ENCODE peak calls at places on chromosomes 13 and 19, in four cellular contexts. One of them, this sample, is unnamed.

GRCh38 chr13:20127263-20127562 is 33.6 kb downstream of the GJA3 start:
- DNase-seq in coronary artery: peak
- DNase-seq in hepatocyte: no peak
- DNase-seq in K562: no peak
- DNase-seq in this sample: peak

GRCh38 chr19:39765091-39766076 is 13.3 kb upstream of the LEUTX start:
- DNase-seq in coronary artery: no peak
- DNase-seq in hepatocyte: peak
- DNase-seq in K562: peak
- DNase-seq in this sample: peak

GRCh38 chr19:58557253-58558065 is 952 bp downstream of the UBE2M start:
- DNase-seq in coronary artery: peak
- DNase-seq in hepatocyte: peak
- DNase-seq in K562: no peak
- DNase-seq in this sample: no peak

GRCh38 chr19:52170304-52170703 is 1.1 kb downstream of the ZNF836 start:
- DNase-seq in coronary artery: no peak
- DNase-seq in hepatocyte: no peak
- DNase-seq in K562: no peak
- DNase-seq in this sample: no peak

GRCh38 chr19:38671654-38672053 is 24.2 kb downstream of the ACTN4 start:
- DNase-seq in coronary artery: no peak
- DNase-seq in hepatocyte: no peak
- DNase-seq in K562: no peak
- DNase-seq in this sample: no peak

GRCh38 chr19:45917421-45918091 is 3.0 kb upstream of the NANOS2 start:
- DNase-seq in coronary artery: no peak
- DNase-seq in hepatocyte: no peak
- DNase-seq in K562: no peak
- DNase-seq in this sample: no peak

GRCh38 chr19:6522712-6523111 is 8.1 kb upstream of the TNFSF9 start:
- DNase-seq in coronary artery: no peak
- DNase-seq in hepatocyte: no peak
- DNase-seq in K562: no peak
- DNase-seq in this sample: no peak

GRCh38 chr19:56294557-56294956 is 20.1 kb downstream of the ZSCAN5A start:
- DNase-seq in coronary artery: no peak
- DNase-seq in hepatocyte: no peak
- DNase-seq in K562: no peak
- DNase-seq in this sample: no peak

GRCh38 chr13:27770809-27771208 is 21.5 kb upstream of the GSX1 start:
- DNase-seq in coronary artery: no peak
- DNase-seq in hepatocyte: peak
- DNase-seq in K562: no peak
- DNase-seq in this sample: peak

GRCh38 chr13:75473472-75473871 is 8.5 kb downstream of the TBC1D4 start:
- DNase-seq in coronary artery: no peak
- DNase-seq in hepatocyte: no peak
- DNase-seq in K562: no peak
- DNase-seq in this sample: no peak

GRCh38 chr19:45791744-45792481 is 732 bp downstream of the DMWD start:
- DNase-seq in coronary artery: no peak
- DNase-seq in hepatocyte: no peak
- DNase-seq in K562: no peak
- DNase-seq in this sample: peak

GRCh38 chr19:5292453-5292842 is 48.2 kb downstream of the PTPRS start:
- DNase-seq in coronary artery: no peak
- DNase-seq in hepatocyte: peak
- DNase-seq in K562: no peak
- DNase-seq in this sample: no peak

GRCh38 chr13:51733656-51734334 is 70.2 kb downstream of the DHRS12 start:
- DNase-seq in coronary artery: no peak
- DNase-seq in hepatocyte: no peak
- DNase-seq in K562: no peak
- DNase-seq in this sample: no peak

GRCh38 chr13:113115363-113116205 is 7.0 kb upstream of the F10 start:
- DNase-seq in coronary artery: peak
- DNase-seq in hepatocyte: no peak
- DNase-seq in K562: no peak
- DNase-seq in this sample: no peak

GRCh38 chr19:406121-406711 is 2.7 kb downstream of the C2CD4C start:
- DNase-seq in coronary artery: no peak
- DNase-seq in hepatocyte: no peak
- DNase-seq in K562: no peak
- DNase-seq in this sample: no peak

GRCh38 chr13:98443329-98443728 is 133.6 kb downstream of the STK24 start:
- DNase-seq in coronary artery: no peak
- DNase-seq in hepatocyte: no peak
- DNase-seq in K562: no peak
- DNase-seq in this sample: no peak

GRCh38 chr13:19089315-19089714 is 92.3 kb downstream of the TUBA3C start:
- DNase-seq in coronary artery: no peak
- DNase-seq in hepatocyte: no peak
- DNase-seq in K562: peak
- DNase-seq in this sample: peak

GRCh38 chr19:46495789-46496099 is at the start of gene PNMA8B:
- DNase-seq in coronary artery: no peak
- DNase-seq in hepatocyte: peak
- DNase-seq in K562: peak
- DNase-seq in this sample: peak

GRCh38 chr19:35908010-35908441 is at the start of gene TYROBP:
- DNase-seq in coronary artery: no peak
- DNase-seq in hepatocyte: no peak
- DNase-seq in K562: no peak
- DNase-seq in this sample: no peak

GRCh38 chr13:49098198-49098597 is 121.9 kb upstream of the MLNR start:
- DNase-seq in coronary artery: no peak
- DNase-seq in hepatocyte: peak
- DNase-seq in K562: no peak
- DNase-seq in this sample: no peak

GRCh38 chr19:4086336-4086953 is 19.7 kb upstream of the ZBTB7A start:
- DNase-seq in coronary artery: no peak
- DNase-seq in hepatocyte: no peak
- DNase-seq in K562: no peak
- DNase-seq in this sample: no peak

GRCh38 chr13:37074703-37075102 is 15.2 kb upstream of the SUPT20H start:
- DNase-seq in coronary artery: no peak
- DNase-seq in hepatocyte: peak
- DNase-seq in K562: no peak
- DNase-seq in this sample: no peak

GRCh38 chr13:62524061-62524460 is 1108.4 kb upstream of the PCDH20 start:
- DNase-seq in coronary artery: no peak
- DNase-seq in hepatocyte: no peak
- DNase-seq in K562: no peak
- DNase-seq in this sample: peak

GRCh38 chr13:98842858-98843481 is 90.5 kb upstream of the SLC15A1 start:
- DNase-seq in coronary artery: no peak
- DNase-seq in hepatocyte: peak
- DNase-seq in K562: peak
- DNase-seq in this sample: peak

GRCh38 chr19:13097331-13098258 is 5.1 kb downstream of the LYL1 start:
- DNase-seq in coronary artery: no peak
- DNase-seq in hepatocyte: no peak
- DNase-seq in K562: peak
- DNase-seq in this sample: no peak

GRCh38 chr19:13099073-13099999 is 3.3 kb downstream of the LYL1 start:
- DNase-seq in coronary artery: no peak
- DNase-seq in hepatocyte: peak
- DNase-seq in K562: peak
- DNase-seq in this sample: peak

GRCh38 chr19:13100031-13100588 is 2.5 kb downstream of the LYL1 start:
- DNase-seq in coronary artery: no peak
- DNase-seq in hepatocyte: no peak
- DNase-seq in K562: no peak
- DNase-seq in this sample: peak

GRCh38 chr19:13096968-13097330 is 5.7 kb downstream of the LYL1 start:
- DNase-seq in coronary artery: no peak
- DNase-seq in hepatocyte: no peak
- DNase-seq in K562: no peak
- DNase-seq in this sample: no peak

DNA sequence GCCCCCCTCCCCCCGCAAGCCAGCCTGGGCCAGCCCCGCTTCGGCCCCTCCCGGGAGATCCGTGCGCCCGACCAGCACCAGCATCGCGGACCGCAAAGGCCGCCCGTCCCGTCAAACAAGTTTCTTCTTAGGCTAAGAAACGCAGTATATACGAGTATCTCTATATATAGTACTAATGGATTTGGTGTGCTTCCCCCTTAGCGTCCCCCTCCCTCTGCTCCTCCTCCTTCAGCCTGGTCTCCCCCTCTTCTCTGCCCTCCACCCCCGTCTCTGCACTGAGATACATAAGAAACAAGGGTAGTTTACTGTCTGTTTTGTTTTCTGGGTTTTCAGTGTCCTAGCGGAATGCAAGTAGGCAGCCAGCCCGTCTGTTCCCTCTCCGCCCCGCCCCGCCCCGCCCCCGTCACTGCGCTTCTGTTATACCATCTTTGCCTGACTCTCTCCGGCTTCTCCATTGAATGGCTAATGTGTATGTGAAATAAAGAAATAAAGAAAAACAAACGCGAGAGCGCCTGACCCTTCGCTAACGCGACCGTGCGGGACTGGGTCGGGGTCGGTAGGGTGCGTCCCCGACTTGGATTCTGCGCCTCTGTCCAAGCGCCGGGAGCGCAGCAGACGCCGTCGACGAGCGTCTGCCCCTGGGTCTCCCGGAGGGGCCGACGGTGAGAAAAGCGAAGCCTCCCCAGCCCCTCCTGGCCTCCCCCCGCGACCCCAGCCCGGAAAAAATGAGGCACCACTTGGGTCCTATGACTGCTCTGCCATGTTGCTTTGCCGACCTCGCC is 4.2 kb downstream of the LYL1 start:
- DNase-seq in coronary artery: no peak
- DNase-seq in hepatocyte: no peak
- DNase-seq in K562: no peak
- DNase-seq in this sample: no peak
- H3K4me3 ChIP-seq in coronary artery: peak
- H3K4me3 ChIP-seq in hepatocyte: no peak
- H3K4me3 ChIP-seq in K562: peak
- H3K4me3 ChIP-seq in this sample: peak

GRCh38 chr19:49420227-49420626 is 3.0 kb downstream of the PTH2 start:
- DNase-seq in coronary artery: no peak
- DNase-seq in hepatocyte: no peak
- DNase-seq in K562: peak
- DNase-seq in this sample: no peak
- TF ChIP-seq CTCF in coronary artery: no peak
- TF ChIP-seq CTCF in hepatocyte: no peak
- TF ChIP-seq CTCF in K562: no peak
- TF ChIP-seq CTCF in this sample: no peak

DNA sequence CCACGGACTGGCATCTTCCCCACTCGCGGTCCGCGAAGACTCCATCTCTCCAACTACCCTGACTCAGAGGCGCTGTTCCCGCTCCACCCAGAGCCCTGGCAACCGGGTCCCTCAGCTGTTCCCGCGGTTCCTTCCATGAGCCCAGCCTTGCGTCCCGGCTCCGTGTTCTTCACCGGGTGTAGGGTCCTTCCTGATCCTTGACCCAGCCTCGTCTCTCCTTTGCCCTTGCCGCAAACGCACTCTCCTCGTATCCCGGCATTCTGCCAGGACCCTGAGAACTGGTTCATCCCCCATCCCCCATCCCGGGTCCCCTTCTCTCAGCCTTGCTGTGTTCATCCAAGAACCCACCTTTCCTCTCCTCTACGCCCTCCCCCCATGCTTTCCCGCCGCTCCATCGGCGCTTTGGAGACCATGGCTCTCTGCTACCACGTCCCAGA is 705 bp downstream of the ICAM5 start:
- DNase-seq in coronary artery: no peak
- DNase-seq in hepatocyte: no peak
- DNase-seq in K562: peak
- DNase-seq in this sample: no peak
- H3K4me3 ChIP-seq in coronary artery: peak
- H3K4me3 ChIP-seq in hepatocyte: no peak
- H3K4me3 ChIP-seq in K562: peak
- H3K4me3 ChIP-seq in this sample: peak

GRCh38 chr13:30805603-30806011 is 70.3 kb downstream of the ALOX5AP start:
- DNase-seq in coronary artery: no peak
- DNase-seq in hepatocyte: no peak
- DNase-seq in K562: no peak
- DNase-seq in this sample: no peak

GRCh38 chr13:30803791-30804190 is 68.4 kb downstream of the ALOX5AP start:
- DNase-seq in coronary artery: no peak
- DNase-seq in hepatocyte: no peak
- DNase-seq in K562: no peak
- DNase-seq in this sample: no peak

GRCh38 chr13:30805132-30805537 is 69.8 kb downstream of the ALOX5AP start:
- DNase-seq in coronary artery: no peak
- DNase-seq in hepatocyte: no peak
- DNase-seq in K562: no peak
- DNase-seq in this sample: no peak

GRCh38 chr13:30802953-30803478 is 67.7 kb downstream of the ALOX5AP start:
- DNase-seq in coronary artery: peak
- DNase-seq in hepatocyte: peak
- DNase-seq in K562: peak
- DNase-seq in this sample: peak

DNA sequence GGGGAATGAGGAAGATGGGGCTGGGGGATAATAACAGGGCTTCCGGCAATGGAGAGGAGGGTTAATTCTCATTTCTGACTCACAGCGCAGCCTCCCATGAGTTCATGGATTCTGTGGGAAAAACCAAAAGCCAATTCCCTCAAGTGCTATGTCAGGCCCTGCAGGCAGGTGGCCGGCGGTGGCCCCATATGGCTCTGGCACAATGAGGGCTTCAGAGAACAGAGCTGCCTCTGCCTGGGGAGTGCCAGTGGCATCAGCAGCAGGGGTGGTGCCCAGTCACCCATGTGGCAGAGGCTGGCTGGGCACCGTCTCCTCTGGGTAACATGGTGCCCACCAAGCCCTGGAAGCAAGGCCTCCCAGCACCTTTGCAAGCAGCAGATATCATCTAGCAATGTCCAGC is 69.1 kb downstream of the ALOX5AP start:
- DNase-seq in coronary artery: no peak
- DNase-seq in hepatocyte: no peak
- DNase-seq in K562: no peak
- DNase-seq in this sample: no peak
- TF ChIP-seq CTCF in coronary artery: no peak
- TF ChIP-seq CTCF in hepatocyte: no peak
- TF ChIP-seq CTCF in K562: no peak
- TF ChIP-seq CTCF in this sample: no peak

GRCh38 chr19:50555447-50556235 is 12.6 kb downstream of the LRRC4B start:
- DNase-seq in coronary artery: no peak
- DNase-seq in hepatocyte: no peak
- DNase-seq in K562: no peak
- DNase-seq in this sample: no peak
- H3K4me3 ChIP-seq in coronary artery: peak
- H3K4me3 ChIP-seq in hepatocyte: peak
- H3K4me3 ChIP-seq in K562: peak
- H3K4me3 ChIP-seq in this sample: no peak

This sample was measured in GM12865.